ENCODE peak calls at places on chromosomes 13 and 19, in five cellular contexts. One of them, this sample, is unnamed.

GRCh38 chr19:23991170-23991569 is 76.5 kb downstream of the ZNF726 start:
- DNase-seq in endodermal cell: no peak
- DNase-seq in esophagus squamous epithelium: no peak
- DNase-seq in thoracic aorta: no peak
- DNase-seq in thyroid gland: no peak
- DNase-seq in this sample: peak; percentile 34

GRCh38 chr13:39446865-39447264 is 156.1 kb downstream of the LHFPL6 start:
- DNase-seq in esophagus squamous epithelium: no peak
- DNase-seq in endodermal cell: no peak
- DNase-seq in thoracic aorta: no peak
- DNase-seq in thyroid gland: no peak
- DNase-seq in this sample: no peak

GRCh38 chr19:17329061-17329767 is 5.4 kb downstream of the ANO8 start:
- DNase-seq in endodermal cell: peak; percentile 74
- DNase-seq in thyroid gland: no peak
- DNase-seq in thoracic aorta: no peak
- DNase-seq in esophagus squamous epithelium: no peak
- DNase-seq in this sample: no peak

GRCh38 chr13:59437902-59438301 is 725.8 kb downstream of the DIAPH3 start:
- DNase-seq in thoracic aorta: no peak
- DNase-seq in thyroid gland: no peak
- DNase-seq in esophagus squamous epithelium: no peak
- DNase-seq in endodermal cell: no peak
- DNase-seq in this sample: no peak

GRCh38 chr13:98399756-98400155 is 177.2 kb downstream of the STK24 start:
- DNase-seq in endodermal cell: no peak
- DNase-seq in thyroid gland: no peak
- DNase-seq in thoracic aorta: no peak
- DNase-seq in esophagus squamous epithelium: no peak
- DNase-seq in this sample: no peak

GRCh38 chr13:51934461-51935087 is 72.8 kb downstream of the CCDC70 start:
- DNase-seq in thoracic aorta: no peak
- DNase-seq in endodermal cell: peak; percentile 62
- DNase-seq in esophagus squamous epithelium: no peak
- DNase-seq in thyroid gland: no peak
- DNase-seq in this sample: no peak

GRCh38 chr19:47130120-47130588 is 481 bp upstream of the SAE1 start:
- DNase-seq in esophagus squamous epithelium: no peak
- DNase-seq in thyroid gland: no peak
- DNase-seq in thoracic aorta: no peak
- DNase-seq in endodermal cell: no peak
- DNase-seq in this sample: no peak

GRCh38 chr19:58182577-58182988 is 278 bp upstream of the ZNF274 start:
- DNase-seq in thoracic aorta: no peak
- DNase-seq in thyroid gland: no peak
- DNase-seq in endodermal cell: no peak
- DNase-seq in esophagus squamous epithelium: peak; percentile 74
- DNase-seq in this sample: no peak

GRCh38 chr19:17947815-17948473 is 15.1 kb downstream of the CCDC124 start:
- DNase-seq in endodermal cell: peak; percentile 98
- DNase-seq in esophagus squamous epithelium: peak; percentile 34
- DNase-seq in thyroid gland: peak; percentile 91
- DNase-seq in thoracic aorta: peak; percentile 36
- DNase-seq in this sample: peak; percentile 91

GRCh38 chr13:65063753-65064152 is 2166.4 kb downstream of the PCDH9 start:
- DNase-seq in thyroid gland: no peak
- DNase-seq in endodermal cell: no peak
- DNase-seq in esophagus squamous epithelium: no peak
- DNase-seq in thoracic aorta: no peak
- DNase-seq in this sample: no peak

GRCh38 chr19:1089891-1090290 is 5.3 kb downstream of the POLR2E start:
- DNase-seq in thoracic aorta: no peak
- DNase-seq in thyroid gland: no peak
- DNase-seq in esophagus squamous epithelium: no peak
- DNase-seq in endodermal cell: no peak
- DNase-seq in this sample: no peak

GRCh38 chr19:6484831-6485230 is 3.2 kb upstream of the DENND1C start:
- DNase-seq in endodermal cell: no peak
- DNase-seq in esophagus squamous epithelium: no peak
- DNase-seq in thyroid gland: no peak
- DNase-seq in thoracic aorta: no peak
- DNase-seq in this sample: no peak

GRCh38 chr13:59531571-59532091 is 632.1 kb downstream of the DIAPH3 start:
- DNase-seq in thoracic aorta: peak; percentile 16
- DNase-seq in thyroid gland: peak; percentile 89
- DNase-seq in endodermal cell: peak; percentile 87
- DNase-seq in esophagus squamous epithelium: peak; percentile 8
- DNase-seq in this sample: peak; percentile 66

GRCh38 chr19:1221141-1221903 is 15.7 kb downstream of the STK11 start:
- DNase-seq in endodermal cell: peak; percentile 82
- DNase-seq in esophagus squamous epithelium: no peak
- DNase-seq in thyroid gland: peak; percentile 30
- DNase-seq in thoracic aorta: no peak
- DNase-seq in this sample: peak; percentile 80

GRCh38 chr13:50672025-50672424 is 171.5 kb downstream of the DLEU7 start:
- DNase-seq in thyroid gland: no peak
- DNase-seq in esophagus squamous epithelium: no peak
- DNase-seq in thoracic aorta: no peak
- DNase-seq in endodermal cell: peak; percentile 3
- DNase-seq in this sample: peak; percentile 76

GRCh38 chr13:101942038-101942437 is 459.8 kb downstream of the FGF14 start:
- DNase-seq in thoracic aorta: no peak
- DNase-seq in esophagus squamous epithelium: no peak
- DNase-seq in endodermal cell: peak; percentile 70
- DNase-seq in thyroid gland: no peak
- DNase-seq in this sample: peak; percentile 33

GRCh38 chr19:3068071-3068470 is 5.8 kb upstream of the TLE5 start:
- DNase-seq in esophagus squamous epithelium: no peak
- DNase-seq in thyroid gland: no peak
- DNase-seq in endodermal cell: no peak
- DNase-seq in thoracic aorta: no peak
- DNase-seq in this sample: peak; percentile 57

GRCh38 chr19:32363175-32363574 is 17.8 kb downstream of the ZNF507 start:
- DNase-seq in endodermal cell: no peak
- DNase-seq in thoracic aorta: no peak
- DNase-seq in thyroid gland: peak; percentile 73
- DNase-seq in esophagus squamous epithelium: no peak
- DNase-seq in this sample: peak; percentile 29

GRCh38 chr13:37026778-37027177 is 26.2 kb downstream of the EXOSC8 start:
- DNase-seq in endodermal cell: no peak
- DNase-seq in thoracic aorta: no peak
- DNase-seq in esophagus squamous epithelium: no peak
- DNase-seq in thyroid gland: no peak
- DNase-seq in this sample: no peak

GRCh38 chr19:31943305-31943704 is 402.1 kb upstream of the ZNF507 start:
- DNase-seq in esophagus squamous epithelium: no peak
- DNase-seq in thoracic aorta: no peak
- DNase-seq in endodermal cell: peak; percentile 60
- DNase-seq in thyroid gland: no peak
- DNase-seq in this sample: no peak

GRCh38 chr19:43820098-43820860 is 6.8 kb upstream of the ZNF283 start:
- DNase-seq in thoracic aorta: no peak
- DNase-seq in esophagus squamous epithelium: no peak
- DNase-seq in endodermal cell: peak; percentile 58
- DNase-seq in thyroid gland: peak; percentile 30
- DNase-seq in this sample: peak; percentile 24

GRCh38 chr19:47411101-47411500 is 8.2 kb downstream of the MEIS3 start:
- DNase-seq in esophagus squamous epithelium: no peak
- DNase-seq in thoracic aorta: no peak
- DNase-seq in thyroid gland: no peak
- DNase-seq in endodermal cell: no peak
- DNase-seq in this sample: no peak

GRCh38 chr13:110525328-110526319 is 35.9 kb downstream of the RAB20 start:
- DNase-seq in esophagus squamous epithelium: no peak
- DNase-seq in endodermal cell: no peak
- DNase-seq in thyroid gland: peak; percentile 84
- DNase-seq in thoracic aorta: no peak
- DNase-seq in this sample: no peak

GRCh38 chr19:2546128-2547032 is 70.5 kb downstream of the GADD45B start:
- DNase-seq in thyroid gland: peak; percentile 73
- DNase-seq in thoracic aorta: peak; percentile 85
- DNase-seq in esophagus squamous epithelium: no peak
- DNase-seq in endodermal cell: peak; percentile 85
- DNase-seq in this sample: peak; percentile 78

GRCh38 chr13:76503756-76504155 is 382.4 kb downstream of the KCTD12 start:
- DNase-seq in endodermal cell: no peak
- DNase-seq in esophagus squamous epithelium: no peak
- DNase-seq in thyroid gland: no peak
- DNase-seq in thoracic aorta: no peak
- DNase-seq in this sample: no peak

GRCh38 chr13:75217949-75218348 is 264.0 kb downstream of the TBC1D4 start:
- DNase-seq in esophagus squamous epithelium: no peak
- DNase-seq in endodermal cell: no peak
- DNase-seq in thoracic aorta: no peak
- DNase-seq in thyroid gland: no peak
- DNase-seq in this sample: no peak

GRCh38 chr19:30802424-30803013 is 430.3 kb downstream of the ZNF536 start:
- DNase-seq in endodermal cell: no peak
- DNase-seq in thyroid gland: no peak
- DNase-seq in esophagus squamous epithelium: no peak
- DNase-seq in thoracic aorta: no peak
- DNase-seq in this sample: no peak

GRCh38 chr19:41784337-41785239 is 11.8 kb upstream of the CEACAM3 start:
- DNase-seq in endodermal cell: no peak
- DNase-seq in thyroid gland: no peak
- DNase-seq in esophagus squamous epithelium: no peak
- DNase-seq in thoracic aorta: no peak
- DNase-seq in this sample: no peak

GRCh38 chr13:20230913-20231838 is 943 bp downstream of the GJB6 start:
- DNase-seq in thoracic aorta: no peak
- DNase-seq in thyroid gland: no peak
- DNase-seq in endodermal cell: peak; percentile 66
- DNase-seq in esophagus squamous epithelium: no peak
- DNase-seq in this sample: no peak

GRCh38 chr13:98959299-98959698 is 18.6 kb downstream of the DOCK9 start:
- DNase-seq in thoracic aorta: no peak
- DNase-seq in esophagus squamous epithelium: no peak
- DNase-seq in endodermal cell: no peak
- DNase-seq in thyroid gland: no peak
- DNase-seq in this sample: no peak

GRCh38 chr13:70128098-70128497 is 19.8 kb upstream of the KLHL1 start:
- DNase-seq in thoracic aorta: no peak
- DNase-seq in thyroid gland: no peak
- DNase-seq in endodermal cell: no peak
- DNase-seq in esophagus squamous epithelium: no peak
- DNase-seq in this sample: no peak

GRCh38 chr13:46523972-46524737 is 28.8 kb upstream of the LRCH1 start:
- DNase-seq in thoracic aorta: no peak
- DNase-seq in esophagus squamous epithelium: no peak
- DNase-seq in endodermal cell: no peak
- DNase-seq in thyroid gland: no peak
- DNase-seq in this sample: no peak

GRCh38 chr19:5480427-5480836 is 25.2 kb downstream of the ZNRF4 start:
- DNase-seq in endodermal cell: peak; percentile 82
- DNase-seq in thyroid gland: no peak
- DNase-seq in thoracic aorta: no peak
- DNase-seq in esophagus squamous epithelium: no peak
- DNase-seq in this sample: no peak

GRCh38 chr13:50512602-50513527 is 330.6 kb downstream of the DLEU7 start:
- DNase-seq in thyroid gland: peak; percentile 61
- DNase-seq in thoracic aorta: no peak
- DNase-seq in endodermal cell: no peak
- DNase-seq in esophagus squamous epithelium: peak; percentile 23
- DNase-seq in this sample: no peak

GRCh38 chr19:18985257-18985656 is 44.2 kb upstream of the HOMER3 start:
- DNase-seq in thoracic aorta: no peak
- DNase-seq in thyroid gland: no peak
- DNase-seq in esophagus squamous epithelium: no peak
- DNase-seq in endodermal cell: no peak
- DNase-seq in this sample: no peak

GRCh38 chr13:39956036-39956435 is 300.6 kb downstream of the COG6 start:
- DNase-seq in thyroid gland: no peak
- DNase-seq in esophagus squamous epithelium: no peak
- DNase-seq in endodermal cell: no peak
- DNase-seq in thoracic aorta: no peak
- DNase-seq in this sample: no peak

GRCh38 chr19:21900401-21900800 is 64.4 kb upstream of the ZNF43 start:
- DNase-seq in thoracic aorta: no peak
- DNase-seq in thyroid gland: no peak
- DNase-seq in endodermal cell: no peak
- DNase-seq in esophagus squamous epithelium: no peak
- DNase-seq in this sample: no peak

GRCh38 chr19:48258350-48258749 is 2.6 kb upstream of the CARD8 start:
- DNase-seq in esophagus squamous epithelium: no peak
- DNase-seq in thoracic aorta: no peak
- DNase-seq in thyroid gland: no peak
- DNase-seq in endodermal cell: no peak
- DNase-seq in this sample: no peak

GRCh38 chr19:4267101-4267900 is 11.8 kb upstream of the SHD start:
- DNase-seq in endodermal cell: peak; percentile 93
- DNase-seq in thoracic aorta: no peak
- DNase-seq in esophagus squamous epithelium: no peak
- DNase-seq in thyroid gland: peak; percentile 39
- DNase-seq in this sample: peak; percentile 65

DNA sequence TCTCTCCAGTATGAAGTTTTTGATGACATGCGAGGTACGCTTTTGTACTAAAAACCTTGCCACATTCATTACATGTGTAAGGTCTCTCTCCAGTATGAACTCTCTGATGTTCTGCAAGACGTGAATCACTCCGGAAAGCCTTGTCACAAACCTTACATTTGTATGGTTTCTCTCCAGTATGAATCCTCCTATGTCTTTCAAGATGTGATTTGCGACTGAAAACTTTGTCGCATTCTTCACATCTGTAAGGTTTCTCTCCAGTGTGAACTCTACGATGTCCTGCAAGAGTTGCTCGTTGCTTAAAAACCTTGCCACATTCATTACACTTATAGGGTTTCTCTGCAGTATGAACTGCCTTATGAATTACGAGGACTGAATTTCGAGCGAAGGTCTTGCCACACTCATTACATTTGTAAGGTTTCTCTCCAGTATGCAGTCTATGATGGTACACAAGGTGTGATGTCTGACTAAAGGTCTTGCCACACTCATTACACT is 16.5 kb downstream of the ZNF320 start:
- DNase-seq in thyroid gland: no peak
- DNase-seq in thoracic aorta: no peak
- DNase-seq in esophagus squamous epithelium: no peak
- DNase-seq in endodermal cell: no peak
- DNase-seq in this sample: no peak
- H3K9me3 ChIP-seq in thyroid gland: no peaks in the 10 kb centered on the region
- H3K9me3 ChIP-seq in thoracic aorta: peaks cover 55% of the 10 kb centered on the region
- H3K9me3 ChIP-seq in esophagus squamous epithelium: no peaks in the 10 kb centered on the region
- H3K9me3 ChIP-seq in endodermal cell: peaks cover 70% of the 10 kb centered on the region
- H3K9me3 ChIP-seq in this sample: no peaks in the 10 kb centered on the region

GRCh38 chr19:13055213-13056051 is 47.2 kb downstream of the LYL1 start:
- DNase-seq in thoracic aorta: peak; percentile 55
- DNase-seq in endodermal cell: peak; percentile 80
- DNase-seq in thyroid gland: peak; percentile 88
- DNase-seq in esophagus squamous epithelium: no peak
- DNase-seq in this sample: peak; percentile 74
- H3K27me3 ChIP-seq in thoracic aorta: no peaks in the 10 kb centered on the region
- H3K27me3 ChIP-seq in endodermal cell: peaks cover 89% of the 10 kb centered on the region
- H3K27me3 ChIP-seq in thyroid gland: no peaks in the 10 kb centered on the region
- H3K27me3 ChIP-seq in esophagus squamous epithelium: no peaks in the 10 kb centered on the region
- H3K27me3 ChIP-seq in this sample: no peaks in the 10 kb centered on the region

GRCh38 chr19:36449059-36449670 is 30.7 kb upstream of the ZFP82 start:
- DNase-seq in esophagus squamous epithelium: no peak
- DNase-seq in thyroid gland: no peak
- DNase-seq in endodermal cell: no peak
- DNase-seq in thoracic aorta: no peak
- DNase-seq in this sample: no peak
- H3K9me3 ChIP-seq in esophagus squamous epithelium: peaks cover 11% of the 10 kb centered on the region
- H3K9me3 ChIP-seq in thyroid gland: no peaks in the 10 kb centered on the region
- H3K9me3 ChIP-seq in endodermal cell: peaks cover 93% of the 10 kb centered on the region
- H3K9me3 ChIP-seq in thoracic aorta: peaks cover 94% of the 10 kb centered on the region
- H3K9me3 ChIP-seq in this sample: peaks cover 2% of the 10 kb centered on the region

GRCh38 chr13:21733475-21734311 is 62.8 kb downstream of the FGF9 start:
- DNase-seq in thoracic aorta: no peak
- DNase-seq in endodermal cell: peak; percentile 61
- DNase-seq in thyroid gland: no peak
- DNase-seq in esophagus squamous epithelium: no peak
- DNase-seq in this sample: no peak
- H3K27me3 ChIP-seq in thoracic aorta: no peaks in the 10 kb centered on the region
- H3K27me3 ChIP-seq in endodermal cell: no peaks in the 10 kb centered on the region
- H3K27me3 ChIP-seq in thyroid gland: no peaks in the 10 kb centered on the region
- H3K27me3 ChIP-seq in esophagus squamous epithelium: peaks cover 13% of the 10 kb centered on the region
- H3K27me3 ChIP-seq in this sample: no peaks in the 10 kb centered on the region